ENCODE peak calls at places on chromosomes 2 and 18, in seven cellular contexts. One of them, this sample, is unnamed.

GRCh38 chr18:34117319-34117718 is 107.4 kb downstream of the NOL4 start:
- DNase-seq in right lobe of liver: no peak
- DNase-seq in GM13977: no peak
- DNase-seq in GM20000: no peak
- DNase-seq in mesothelial cell of epicardium: no peak
- DNase-seq in colonic mucosa: no peak
- DNase-seq in spleen: no peak
- DNase-seq in this sample: no peak

GRCh38 chr2:184945306-184945705 is 347.0 kb downstream of the ZNF804A start:
- DNase-seq in right lobe of liver: no peak
- DNase-seq in spleen: no peak
- DNase-seq in GM13977: no peak
- DNase-seq in colonic mucosa: no peak
- DNase-seq in mesothelial cell of epicardium: no peak
- DNase-seq in GM20000: no peak
- DNase-seq in this sample: no peak

GRCh38 chr18:2654105-2654827 is 1.3 kb upstream of the SMCHD1 start:
- DNase-seq in colonic mucosa: no peak
- DNase-seq in right lobe of liver: no peak
- DNase-seq in GM13977: no peak
- DNase-seq in GM20000: no peak
- DNase-seq in spleen: no peak
- DNase-seq in mesothelial cell of epicardium: no peak
- DNase-seq in this sample: no peak

GRCh38 chr2:8135051-8135675 is 546.7 kb upstream of the ID2 start:
- DNase-seq in spleen: no peak
- DNase-seq in GM20000: no peak
- DNase-seq in mesothelial cell of epicardium: no peak
- DNase-seq in GM13977: no peak
- DNase-seq in colonic mucosa: no peak
- DNase-seq in right lobe of liver: no peak
- DNase-seq in this sample: no peak

GRCh38 chr2:26122633-26123032 is 50.3 kb upstream of the GAREM2 start:
- DNase-seq in mesothelial cell of epicardium: no peak
- DNase-seq in GM20000: no peak
- DNase-seq in spleen: no peak
- DNase-seq in colonic mucosa: no peak
- DNase-seq in GM13977: no peak
- DNase-seq in right lobe of liver: no peak
- DNase-seq in this sample: no peak

GRCh38 chr2:94759211-94759610 is 112.0 kb upstream of the TEKT4 start:
- DNase-seq in spleen: no peak
- DNase-seq in colonic mucosa: no peak
- DNase-seq in GM20000: no peak
- DNase-seq in mesothelial cell of epicardium: no peak
- DNase-seq in right lobe of liver: no peak
- DNase-seq in GM13977: no peak
- DNase-seq in this sample: no peak

GRCh38 chr2:199838399-199838798 is 12.6 kb downstream of the FTCDNL1 start:
- DNase-seq in GM20000: no peak
- DNase-seq in spleen: no peak
- DNase-seq in colonic mucosa: no peak
- DNase-seq in right lobe of liver: no peak
- DNase-seq in GM13977: no peak
- DNase-seq in mesothelial cell of epicardium: no peak
- DNase-seq in this sample: no peak

GRCh38 chr2:102950547-102950946 is 188.7 kb downstream of the TMEM182 start:
- DNase-seq in GM20000: no peak
- DNase-seq in spleen: no peak
- DNase-seq in GM13977: no peak
- DNase-seq in colonic mucosa: no peak
- DNase-seq in right lobe of liver: no peak
- DNase-seq in mesothelial cell of epicardium: no peak
- DNase-seq in this sample: no peak

GRCh38 chr2:26172189-26172865 is 561 bp upstream of the GAREM2 start:
- DNase-seq in spleen: no peak
- DNase-seq in mesothelial cell of epicardium: no peak
- DNase-seq in right lobe of liver: no peak
- DNase-seq in GM13977: peak
- DNase-seq in GM20000: peak
- DNase-seq in colonic mucosa: no peak
- DNase-seq in this sample: peak

GRCh38 chr2:27498975-27499374 is 2.3 kb downstream of the GCKR start:
- DNase-seq in colonic mucosa: no peak
- DNase-seq in mesothelial cell of epicardium: no peak
- DNase-seq in GM13977: no peak
- DNase-seq in spleen: no peak
- DNase-seq in right lobe of liver: no peak
- DNase-seq in GM20000: no peak
- DNase-seq in this sample: no peak

GRCh38 chr18:36733150-36733549 is 95.7 kb downstream of the TPGS2 start:
- DNase-seq in GM20000: no peak
- DNase-seq in GM13977: no peak
- DNase-seq in colonic mucosa: no peak
- DNase-seq in mesothelial cell of epicardium: no peak
- DNase-seq in spleen: no peak
- DNase-seq in right lobe of liver: no peak
- DNase-seq in this sample: no peak

GRCh38 chr18:36734589-36734988 is 94.2 kb downstream of the TPGS2 start:
- DNase-seq in right lobe of liver: no peak
- DNase-seq in GM13977: no peak
- DNase-seq in mesothelial cell of epicardium: no peak
- DNase-seq in spleen: no peak
- DNase-seq in GM20000: no peak
- DNase-seq in colonic mucosa: no peak
- DNase-seq in this sample: no peak

GRCh38 chr18:36736094-36736493 is 92.7 kb downstream of the TPGS2 start:
- DNase-seq in spleen: no peak
- DNase-seq in colonic mucosa: no peak
- DNase-seq in GM13977: no peak
- DNase-seq in GM20000: no peak
- DNase-seq in right lobe of liver: no peak
- DNase-seq in mesothelial cell of epicardium: no peak
- DNase-seq in this sample: no peak

GRCh38 chr18:36737321-36737720 is 91.5 kb downstream of the TPGS2 start:
- DNase-seq in right lobe of liver: no peak
- DNase-seq in GM13977: no peak
- DNase-seq in spleen: no peak
- DNase-seq in mesothelial cell of epicardium: no peak
- DNase-seq in GM20000: no peak
- DNase-seq in colonic mucosa: no peak
- DNase-seq in this sample: no peak

GRCh38 chr18:36735130-36735529 is 93.7 kb downstream of the TPGS2 start:
- DNase-seq in GM13977: no peak
- DNase-seq in spleen: no peak
- DNase-seq in colonic mucosa: no peak
- DNase-seq in mesothelial cell of epicardium: no peak
- DNase-seq in GM20000: no peak
- DNase-seq in right lobe of liver: no peak
- DNase-seq in this sample: no peak
- TF ChIP-seq CTCF in GM13977: no peak
- TF ChIP-seq CTCF in spleen: no peak
- TF ChIP-seq CTCF in colonic mucosa: no peak
- TF ChIP-seq CTCF in mesothelial cell of epicardium: no peak
- TF ChIP-seq CTCF in GM20000: no peak
- TF ChIP-seq CTCF in right lobe of liver: no peak
- TF ChIP-seq CTCF in this sample: no peak

GRCh38 chr18:72041313-72042032 is 502.7 kb downstream of the CBLN2 start:
- DNase-seq in right lobe of liver: no peak
- DNase-seq in spleen: no peak
- DNase-seq in GM13977: no peak
- DNase-seq in mesothelial cell of epicardium: no peak
- DNase-seq in GM20000: no peak
- DNase-seq in colonic mucosa: no peak
- DNase-seq in this sample: no peak
- TF ChIP-seq CTCF in right lobe of liver: no peak
- TF ChIP-seq CTCF in spleen: no peak
- TF ChIP-seq CTCF in GM13977: no peak
- TF ChIP-seq CTCF in mesothelial cell of epicardium: no peak
- TF ChIP-seq CTCF in GM20000: no peak
- TF ChIP-seq CTCF in colonic mucosa: no peak
- TF ChIP-seq CTCF in this sample: peak

DNA sequence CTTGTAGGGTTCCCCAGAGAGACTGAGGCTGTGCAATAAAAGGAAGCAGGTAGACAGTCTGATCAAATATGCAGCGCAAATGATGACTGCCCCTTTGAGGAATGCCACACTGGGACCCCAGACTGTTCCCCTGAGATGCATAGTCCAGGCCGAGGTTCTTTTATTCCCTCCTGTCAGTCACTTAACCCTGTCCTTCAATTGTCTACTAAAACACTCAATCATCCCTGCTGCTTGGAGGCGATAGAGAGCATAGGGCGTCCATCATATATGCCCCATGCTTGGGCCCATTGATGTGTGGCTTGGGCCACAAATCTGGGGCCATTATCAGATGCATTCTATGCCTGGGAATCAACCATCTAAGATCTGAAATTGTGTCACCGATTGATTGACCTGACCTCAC is 15.5 kb upstream of the CASP8 start:
- DNase-seq in GM20000: no peak
- DNase-seq in colonic mucosa: no peak
- DNase-seq in GM13977: no peak
- DNase-seq in mesothelial cell of epicardium: no peak
- DNase-seq in right lobe of liver: no peak
- DNase-seq in spleen: no peak
- DNase-seq in this sample: no peak
- TF ChIP-seq CTCF in GM20000: no peak
- TF ChIP-seq CTCF in colonic mucosa: no peak
- TF ChIP-seq CTCF in GM13977: no peak
- TF ChIP-seq CTCF in mesothelial cell of epicardium: no peak
- TF ChIP-seq CTCF in right lobe of liver: no peak
- TF ChIP-seq CTCF in spleen: no peak
- TF ChIP-seq CTCF in this sample: no peak

GRCh38 chr18:57050314-57050949 is 96.5 kb upstream of the BOD1L2 start:
- DNase-seq in GM20000: no peak
- DNase-seq in GM13977: no peak
- DNase-seq in right lobe of liver: peak
- DNase-seq in mesothelial cell of epicardium: no peak
- DNase-seq in spleen: no peak
- DNase-seq in colonic mucosa: peak
- DNase-seq in this sample: no peak

GRCh38 chr18:57052759-57053158 is 94.1 kb upstream of the BOD1L2 start:
- DNase-seq in GM13977: no peak
- DNase-seq in GM20000: no peak
- DNase-seq in mesothelial cell of epicardium: no peak
- DNase-seq in right lobe of liver: peak
- DNase-seq in colonic mucosa: peak
- DNase-seq in spleen: no peak
- DNase-seq in this sample: no peak

GRCh38 chr18:57051586-57052044 is 95.3 kb upstream of the BOD1L2 start:
- DNase-seq in right lobe of liver: peak
- DNase-seq in spleen: no peak
- DNase-seq in GM20000: peak
- DNase-seq in GM13977: peak
- DNase-seq in colonic mucosa: peak
- DNase-seq in mesothelial cell of epicardium: no peak
- DNase-seq in this sample: no peak

GRCh38 chr18:57051019-57051418 is 95.9 kb upstream of the BOD1L2 start:
- DNase-seq in GM13977: no peak
- DNase-seq in right lobe of liver: no peak
- DNase-seq in GM20000: no peak
- DNase-seq in mesothelial cell of epicardium: no peak
- DNase-seq in colonic mucosa: peak
- DNase-seq in spleen: no peak
- DNase-seq in this sample: no peak

GRCh38 chr18:57052173-57052572 is 94.7 kb upstream of the BOD1L2 start:
- DNase-seq in right lobe of liver: no peak
- DNase-seq in mesothelial cell of epicardium: no peak
- DNase-seq in colonic mucosa: no peak
- DNase-seq in GM13977: peak
- DNase-seq in spleen: no peak
- DNase-seq in GM20000: no peak
- DNase-seq in this sample: no peak
- TF ChIP-seq CTCF in right lobe of liver: no peak
- TF ChIP-seq CTCF in mesothelial cell of epicardium: no peak
- TF ChIP-seq CTCF in colonic mucosa: no peak
- TF ChIP-seq CTCF in GM13977: peak
- TF ChIP-seq CTCF in spleen: no peak
- TF ChIP-seq CTCF in GM20000: no peak
- TF ChIP-seq CTCF in this sample: no peak

GRCh38 chr2:172672999-172673726 is 62.5 kb upstream of the RAPGEF4 start:
- DNase-seq in GM20000: no peak
- DNase-seq in colonic mucosa: peak
- DNase-seq in GM13977: no peak
- DNase-seq in right lobe of liver: peak
- DNase-seq in mesothelial cell of epicardium: no peak
- DNase-seq in spleen: no peak
- DNase-seq in this sample: no peak

GRCh38 chr2:172672114-172672513 is 63.5 kb upstream of the RAPGEF4 start:
- DNase-seq in colonic mucosa: no peak
- DNase-seq in GM13977: no peak
- DNase-seq in spleen: no peak
- DNase-seq in right lobe of liver: no peak
- DNase-seq in GM20000: no peak
- DNase-seq in mesothelial cell of epicardium: no peak
- DNase-seq in this sample: no peak

GRCh38 chr2:172671506-172671905 is 64.1 kb upstream of the RAPGEF4 start:
- DNase-seq in GM13977: no peak
- DNase-seq in colonic mucosa: no peak
- DNase-seq in spleen: no peak
- DNase-seq in right lobe of liver: no peak
- DNase-seq in mesothelial cell of epicardium: no peak
- DNase-seq in GM20000: no peak
- DNase-seq in this sample: no peak

GRCh38 chr2:172674968-172675303 is 60.7 kb upstream of the RAPGEF4 start:
- DNase-seq in spleen: no peak
- DNase-seq in mesothelial cell of epicardium: no peak
- DNase-seq in right lobe of liver: no peak
- DNase-seq in GM13977: no peak
- DNase-seq in GM20000: no peak
- DNase-seq in colonic mucosa: no peak
- DNase-seq in this sample: no peak

GRCh38 chr2:172674034-172674967 is 61.3 kb upstream of the RAPGEF4 start:
- DNase-seq in right lobe of liver: peak
- DNase-seq in colonic mucosa: peak
- DNase-seq in GM20000: peak
- DNase-seq in GM13977: peak
- DNase-seq in spleen: peak
- DNase-seq in mesothelial cell of epicardium: no peak
- DNase-seq in this sample: no peak
- TF ChIP-seq CTCF in right lobe of liver: peak
- TF ChIP-seq CTCF in colonic mucosa: no peak
- TF ChIP-seq CTCF in GM20000: peak
- TF ChIP-seq CTCF in GM13977: peak
- TF ChIP-seq CTCF in spleen: peak
- TF ChIP-seq CTCF in mesothelial cell of epicardium: no peak
- TF ChIP-seq CTCF in this sample: peak

DNA sequence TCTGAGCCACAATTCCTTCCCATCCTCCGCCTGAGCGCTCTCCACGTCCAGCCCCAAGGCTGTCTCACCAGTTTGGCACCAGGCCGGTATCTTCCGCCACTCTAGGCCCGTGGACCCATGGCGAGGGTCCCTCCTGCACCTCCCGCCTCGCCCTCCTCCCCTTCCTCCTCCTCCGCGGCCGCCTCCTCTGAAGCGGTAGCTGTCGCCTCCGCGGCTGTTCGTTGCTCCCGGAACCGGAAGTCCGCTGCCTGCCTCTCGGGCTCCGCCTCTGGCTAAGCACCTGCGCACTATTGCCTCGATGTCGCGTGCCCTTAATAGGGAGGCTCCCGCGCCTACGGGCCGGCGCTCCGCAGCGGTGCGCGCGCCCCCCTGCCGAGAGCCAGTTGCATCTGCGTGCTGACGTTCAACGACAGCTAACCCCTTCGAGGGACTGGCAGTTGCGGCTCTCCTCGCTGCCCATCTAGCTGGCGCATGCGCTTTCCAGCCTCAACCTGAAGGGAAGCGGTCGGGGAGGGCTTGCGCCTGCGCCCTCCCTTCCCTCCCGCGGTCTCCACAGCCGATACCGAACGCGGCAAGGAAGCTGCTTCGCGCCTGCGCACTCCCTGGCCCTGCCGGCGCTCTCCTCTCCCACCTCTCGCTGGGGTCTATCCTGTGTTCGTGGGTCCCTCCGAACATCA is at the start of gene MBD1:
- DNase-seq in right lobe of liver: peak
- DNase-seq in mesothelial cell of epicardium: peak
- DNase-seq in GM13977: peak
- DNase-seq in colonic mucosa: peak
- DNase-seq in GM20000: peak
- DNase-seq in spleen: peak
- DNase-seq in this sample: peak
- TF ChIP-seq CTCF in right lobe of liver: peak
- TF ChIP-seq CTCF in mesothelial cell of epicardium: no peak
- TF ChIP-seq CTCF in GM13977: peak
- TF ChIP-seq CTCF in colonic mucosa: peak
- TF ChIP-seq CTCF in GM20000: no peak
- TF ChIP-seq CTCF in spleen: peak
- TF ChIP-seq CTCF in this sample: peak